ENCODE peak calls at places on chromosomes 16 and 17, in six cellular contexts. One of them, this sample, is unnamed.

GRCh38 chr17:47305302-47305923 is 18.3 kb upstream of the EFCAB13 start:
- DNase-seq in left colon: no peak
- DNase-seq in activated CD8-positive, alpha-beta T cell treated with anti-CD3 and anti-CD28 coated beads, Interleukin-2, amount 10 ng/mL, durations not matched to agents 7 days and 5 days: no peak
- DNase-seq in astrocyte of the spinal cord: peak
- DNase-seq in NCI-H2081: no peak
- DNase-seq in stimulated activated CD8-positive, alpha-beta memory T cell treated with anti-CD3 and anti-CD28 coated beads, Interleukin-7, amount 100 ng/mL, for 1 hour: no peak
- DNase-seq in this sample: no peak

GRCh38 chr17:15289285-15290185 is 24.4 kb upstream of the PMP22 start:
- DNase-seq in left colon: no peak
- DNase-seq in stimulated activated CD8-positive, alpha-beta memory T cell treated with anti-CD3 and anti-CD28 coated beads, Interleukin-7, amount 100 ng/mL, for 1 hour: no peak
- DNase-seq in activated CD8-positive, alpha-beta T cell treated with anti-CD3 and anti-CD28 coated beads, Interleukin-2, amount 10 ng/mL, durations not matched to agents 7 days and 5 days: no peak
- DNase-seq in NCI-H2081: no peak
- DNase-seq in astrocyte of the spinal cord: peak
- DNase-seq in this sample: no peak

GRCh38 chr17:17191961-17192381 is 14.2 kb downstream of the PLD6 start:
- DNase-seq in activated CD8-positive, alpha-beta T cell treated with anti-CD3 and anti-CD28 coated beads, Interleukin-2, amount 10 ng/mL, durations not matched to agents 7 days and 5 days: no peak
- DNase-seq in stimulated activated CD8-positive, alpha-beta memory T cell treated with anti-CD3 and anti-CD28 coated beads, Interleukin-7, amount 100 ng/mL, for 1 hour: no peak
- DNase-seq in left colon: no peak
- DNase-seq in astrocyte of the spinal cord: peak
- DNase-seq in NCI-H2081: no peak
- DNase-seq in this sample: no peak

GRCh38 chr16:67405336-67405735 is 10.9 kb downstream of the ZDHHC1 start:
- DNase-seq in left colon: no peak
- DNase-seq in activated CD8-positive, alpha-beta T cell treated with anti-CD3 and anti-CD28 coated beads, Interleukin-2, amount 10 ng/mL, durations not matched to agents 7 days and 5 days: no peak
- DNase-seq in stimulated activated CD8-positive, alpha-beta memory T cell treated with anti-CD3 and anti-CD28 coated beads, Interleukin-7, amount 100 ng/mL, for 1 hour: no peak
- DNase-seq in astrocyte of the spinal cord: no peak
- DNase-seq in NCI-H2081: no peak
- DNase-seq in this sample: no peak

GRCh38 chr16:79050063-79050462 is 550.5 kb downstream of the MAF start:
- DNase-seq in stimulated activated CD8-positive, alpha-beta memory T cell treated with anti-CD3 and anti-CD28 coated beads, Interleukin-7, amount 100 ng/mL, for 1 hour: no peak
- DNase-seq in NCI-H2081: no peak
- DNase-seq in left colon: no peak
- DNase-seq in activated CD8-positive, alpha-beta T cell treated with anti-CD3 and anti-CD28 coated beads, Interleukin-2, amount 10 ng/mL, durations not matched to agents 7 days and 5 days: no peak
- DNase-seq in astrocyte of the spinal cord: no peak
- DNase-seq in this sample: no peak

GRCh38 chr17:81593105-81593871 is 41.1 kb upstream of the FAAP100 start:
- DNase-seq in NCI-H2081: no peak
- DNase-seq in activated CD8-positive, alpha-beta T cell treated with anti-CD3 and anti-CD28 coated beads, Interleukin-2, amount 10 ng/mL, durations not matched to agents 7 days and 5 days: no peak
- DNase-seq in astrocyte of the spinal cord: no peak
- DNase-seq in left colon: no peak
- DNase-seq in stimulated activated CD8-positive, alpha-beta memory T cell treated with anti-CD3 and anti-CD28 coated beads, Interleukin-7, amount 100 ng/mL, for 1 hour: no peak
- DNase-seq in this sample: no peak

GRCh38 chr16:70689970-70690905 is 4.4 kb upstream of the MTSS2 start:
- DNase-seq in astrocyte of the spinal cord: no peak
- DNase-seq in left colon: peak
- DNase-seq in NCI-H2081: no peak
- DNase-seq in activated CD8-positive, alpha-beta T cell treated with anti-CD3 and anti-CD28 coated beads, Interleukin-2, amount 10 ng/mL, durations not matched to agents 7 days and 5 days: no peak
- DNase-seq in stimulated activated CD8-positive, alpha-beta memory T cell treated with anti-CD3 and anti-CD28 coated beads, Interleukin-7, amount 100 ng/mL, for 1 hour: no peak
- DNase-seq in this sample: no peak

GRCh38 chr16:22181426-22181825 is 19.1 kb downstream of the SDR42E2 start:
- DNase-seq in left colon: no peak
- DNase-seq in activated CD8-positive, alpha-beta T cell treated with anti-CD3 and anti-CD28 coated beads, Interleukin-2, amount 10 ng/mL, durations not matched to agents 7 days and 5 days: no peak
- DNase-seq in astrocyte of the spinal cord: no peak
- DNase-seq in NCI-H2081: no peak
- DNase-seq in stimulated activated CD8-positive, alpha-beta memory T cell treated with anti-CD3 and anti-CD28 coated beads, Interleukin-7, amount 100 ng/mL, for 1 hour: no peak
- DNase-seq in this sample: no peak

GRCh38 chr17:78357177-78357586 is 2.7 kb downstream of the SOCS3 start:
- DNase-seq in stimulated activated CD8-positive, alpha-beta memory T cell treated with anti-CD3 and anti-CD28 coated beads, Interleukin-7, amount 100 ng/mL, for 1 hour: no peak
- DNase-seq in left colon: no peak
- DNase-seq in NCI-H2081: no peak
- DNase-seq in astrocyte of the spinal cord: peak
- DNase-seq in activated CD8-positive, alpha-beta T cell treated with anti-CD3 and anti-CD28 coated beads, Interleukin-2, amount 10 ng/mL, durations not matched to agents 7 days and 5 days: no peak
- DNase-seq in this sample: no peak

GRCh38 chr17:4185656-4186055 is 42.7 kb downstream of the CYB5D2 start:
- DNase-seq in activated CD8-positive, alpha-beta T cell treated with anti-CD3 and anti-CD28 coated beads, Interleukin-2, amount 10 ng/mL, durations not matched to agents 7 days and 5 days: no peak
- DNase-seq in astrocyte of the spinal cord: no peak
- DNase-seq in stimulated activated CD8-positive, alpha-beta memory T cell treated with anti-CD3 and anti-CD28 coated beads, Interleukin-7, amount 100 ng/mL, for 1 hour: no peak
- DNase-seq in left colon: no peak
- DNase-seq in NCI-H2081: no peak
- DNase-seq in this sample: no peak